ENCODE peak calls at places on chromosomes 2 and 18, in nine cellular contexts. Q is heart left ventricle, A is brain microvascular endothelial cell, X is spleen, L is endodermal cell, G is thyroid gland, B is IMR-90, I is GM23248, Y is fibroblast of lung. H is an unnamed sample.

GRCh38 chr2:7011376-7012083 is 94.3 kb downstream of the RNF144A start:
- DNase-seq in Q (no peak), A (peak), X (no peak), L (no peak), G (no peak), B (no peak), I (peak), Y (peak), H (peak)

GRCh38 chr18:9380101-9380500 is 45.5 kb downstream of the TWSG1 start:
- DNase-seq in Q (no peak), A (no peak), X (no peak), L (no peak), G (no peak), B (peak), I (peak), Y (peak), H (peak)

GRCh38 chr2:44130441-44130840 is 38.2 kb upstream of the PPM1B start:
- DNase-seq in Q (no peak), A (peak), X (no peak), L (no peak), G (no peak), B (peak), I (peak), Y (peak), H (no peak)

GRCh38 chr2:222000326-222000725 is 298.5 kb downstream of the PAX3 start:
- DNase-seq in Q (no peak), A (peak), X (no peak), L (no peak), G (no peak), B (peak), I (peak), Y (peak), H (no peak)

GRCh38 chr2:185643434-185643833 is 95.2 kb upstream of the FSIP2 start:
- DNase-seq in Q (no peak), A (no peak), X (no peak), L (no peak), G (no peak), B (no peak), I (no peak), Y (no peak), H (no peak)

GRCh38 chr2:210198326-210198725 is 26.9 kb downstream of the ACADL start:
- DNase-seq in Q (no peak), A (no peak), X (no peak), L (no peak), G (no peak), B (peak), I (peak), Y (peak), H (no peak)

GRCh38 chr2:215880970-215881369 is 132.4 kb downstream of the MREG start:
- DNase-seq in Q (no peak), A (no peak), X (no peak), L (no peak), G (no peak), B (peak), I (no peak), Y (no peak), H (no peak)

GRCh38 chr18:79200546-79201268 is 131.5 kb downstream of the ATP9B start:
- DNase-seq in Q (peak), A (no peak), X (no peak), L (peak), G (no peak), B (peak), I (peak), Y (peak), H (peak)

GRCh38 chr2:19256239-19256638 is 102.2 kb downstream of the OSR1 start:
- DNase-seq in Q (no peak), A (peak), X (no peak), L (no peak), G (no peak), B (peak), I (peak), Y (peak), H (no peak)

GRCh38 chr18:29164020-29164706 is 987.2 kb upstream of the CDH2 start:
- DNase-seq in Q (no peak), A (peak), X (no peak), L (no peak), G (no peak), B (peak), I (peak), Y (peak), H (peak)

GRCh38 chr2:35503738-35504160 is 851.8 kb upstream of the CRIM1 start:
- DNase-seq in Q (no peak), A (no peak), X (no peak), L (no peak), G (no peak), B (no peak), I (no peak), Y (no peak), H (no peak)

GRCh38 chr2:128512664-128513415 is 194.2 kb upstream of the HS6ST1 start:
- DNase-seq in Q (no peak), A (no peak), X (peak), L (no peak), G (peak), B (no peak), I (no peak), Y (peak), H (no peak)

GRCh38 chr2:123808243-123808642 is 216.8 kb upstream of the CNTNAP5 start:
- DNase-seq in Q (no peak), A (no peak), X (no peak), L (peak), G (no peak), B (no peak), I (no peak), Y (no peak), H (no peak)

GRCh38 chr2:138061961-138062360 is 97.7 kb downstream of the HNMT start:
- DNase-seq in Q (no peak), A (no peak), X (no peak), L (no peak), G (no peak), B (no peak), I (no peak), Y (no peak), H (no peak)

GRCh38 chr2:68196120-68196716 is 38.5 kb downstream of the PNO1 start:
- DNase-seq in Q (no peak), A (peak), X (no peak), L (no peak), G (no peak), B (peak), I (peak), Y (peak), H (peak)

GRCh38 chr2:129762386-129763189 is 216.9 kb upstream of the RAB6C start:
- DNase-seq in Q (no peak), A (no peak), X (no peak), L (peak), G (no peak), B (no peak), I (no peak), Y (no peak), H (no peak)

GRCh38 chr2:88281302-88282217 is 111.4 kb downstream of the THNSL2 start:
- DNase-seq in Q (no peak), A (no peak), X (no peak), L (peak), G (no peak), B (no peak), I (no peak), Y (no peak), H (no peak)

GRCh38 chr2:46574457-46575354 is 95.3 kb downstream of the TMEM247 start:
- DNase-seq in Q (no peak), A (no peak), X (no peak), L (no peak), G (no peak), B (no peak), I (peak), Y (peak), H (no peak)

GRCh38 chr2:220076734-220077133 is 449.3 kb downstream of the SLC4A3 start:
- DNase-seq in Q (peak), A (peak), X (no peak), L (peak), G (peak), B (peak), I (peak), Y (peak), H (peak)

GRCh38 chr2:15984367-15985255 is 44.3 kb downstream of the MYCN start:
- DNase-seq in Q (peak), A (no peak), X (no peak), L (peak), G (peak), B (no peak), I (no peak), Y (no peak), H (no peak)

GRCh38 chr2:16726147-16726546 is 60.5 kb upstream of the CYRIA start:
- DNase-seq in Q (no peak), A (no peak), X (no peak), L (no peak), G (no peak), B (no peak), I (peak), Y (no peak), H (no peak)

GRCh38 chr2:73418343-73418742 is 32.7 kb downstream of the ALMS1 start:
- DNase-seq in Q (peak), A (peak), X (no peak), L (no peak), G (peak), B (peak), I (peak), Y (peak), H (peak)

GRCh38 chr2:41781082-41781481 is 266.7 kb upstream of the PKDCC start:
- DNase-seq in Q (no peak), A (no peak), X (no peak), L (no peak), G (no peak), B (no peak), I (peak), Y (no peak), H (no peak)

GRCh38 chr2:12169060-12169406 is 422.6 kb downstream of the LPIN1 start:
- DNase-seq in Q (peak), A (peak), X (no peak), L (no peak), G (no peak), B (peak), I (peak), Y (peak), H (peak)

GRCh38 chr18:28174181-28174906 is 2.6 kb downstream of the CDH2 start:
- DNase-seq in Q (no peak), A (no peak), X (no peak), L (no peak), G (no peak), B (no peak), I (no peak), Y (no peak), H (peak)

GRCh38 chr2:151552287-151552686 is 142.6 kb downstream of the RIF1 start:
- DNase-seq in Q (no peak), A (no peak), X (no peak), L (no peak), G (no peak), B (no peak), I (no peak), Y (no peak), H (no peak)

GRCh38 chr2:176768185-176768584 is 444.4 kb upstream of the HNRNPA3 start:
- DNase-seq in Q (no peak), A (no peak), X (no peak), L (no peak), G (peak), B (no peak), I (no peak), Y (no peak), H (no peak)

GRCh38 chr2:119888673-119889072 is 124.2 kb upstream of the EPB41L5 start:
- DNase-seq in Q (no peak), A (peak), X (no peak), L (no peak), G (no peak), B (peak), I (peak), Y (peak), H (peak)

GRCh38 chr2:6454286-6454990 is 411.3 kb downstream of the CMPK2 start:
- DNase-seq in Q (no peak), A (no peak), X (no peak), L (no peak), G (no peak), B (no peak), I (no peak), Y (no peak), H (no peak)

GRCh38 chr18:59646228-59646945 is 50.8 kb downstream of the CCBE1 start:
- DNase-seq in Q (no peak), A (no peak), X (no peak), L (peak), G (no peak), B (no peak), I (peak), Y (peak), H (no peak)
- H3K27ac ChIP-seq in Q (no peak), A (no peak), X (no peak), L (no peak), G (no peak), B (no peak), I (no peak), Y (no peak), H (no peak)

DNA sequence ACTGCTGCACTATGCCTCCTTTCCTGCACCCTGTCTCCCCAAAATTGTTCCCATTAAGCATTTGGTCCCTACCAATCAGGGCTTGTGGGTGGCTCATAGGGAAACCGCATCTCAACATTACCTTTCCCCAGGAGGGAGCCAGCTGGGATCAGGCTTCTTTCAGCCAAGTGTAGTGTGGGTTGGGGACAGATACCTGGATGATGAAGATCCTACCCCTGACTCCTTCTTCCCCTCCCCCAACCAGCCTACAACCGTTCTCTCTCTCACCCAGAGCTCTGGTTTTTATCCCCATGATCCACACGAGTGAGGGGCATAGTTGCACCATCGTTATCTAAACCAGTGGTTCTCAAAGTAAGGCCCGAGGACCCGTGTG is 40.0 kb downstream of the ACOXL start:
- DNase-seq in Q (no peak), A (no peak), X (no peak), L (no peak), G (no peak), B (no peak), I (no peak), Y (no peak), H (no peak)
- H3K27ac ChIP-seq in Q (no peak), A (no peak), X (no peak), L (no peak), G (no peak), B (no peak), I (no peak), Y (no peak), H (no peak)

GRCh38 chr2:189633392-189633811 is 27.9 kb upstream of the ASNSD1 start:
- DNase-seq in Q (no peak), A (no peak), X (no peak), L (peak), G (peak), B (no peak), I (no peak), Y (peak), H (peak)
- H3K27ac ChIP-seq in Q (no peak), A (no peak), X (no peak), L (no peak), G (no peak), B (no peak), I (no peak), Y (no peak), H (no peak)

DNA sequence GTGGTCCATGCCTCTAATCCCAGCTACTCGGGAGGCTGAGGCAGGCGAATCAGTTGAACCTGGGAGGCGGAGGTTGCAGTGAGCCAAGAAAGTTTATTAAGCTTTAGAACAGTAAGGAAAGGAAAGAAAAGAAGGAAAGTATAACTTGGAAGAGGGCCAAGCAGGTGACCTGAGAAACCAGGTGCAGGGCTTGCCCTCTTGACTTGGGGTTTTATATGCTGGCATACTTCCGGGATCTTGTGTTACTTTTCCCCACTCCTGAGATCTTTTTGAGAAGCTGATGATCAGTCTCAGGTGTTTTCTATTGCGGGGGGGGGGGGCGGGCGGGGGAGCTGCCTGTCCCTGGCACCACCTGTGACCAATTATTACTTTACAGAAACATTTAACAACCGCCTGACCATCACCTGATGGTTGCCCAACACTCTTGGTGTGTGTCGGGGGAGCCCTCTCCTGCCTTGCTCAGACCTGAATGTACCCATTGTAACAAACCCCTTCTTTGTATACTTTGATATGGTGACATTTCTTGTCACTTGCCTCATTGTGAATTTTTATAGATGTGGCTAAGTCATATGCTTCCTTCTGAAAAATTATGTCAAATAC is 6.9 kb upstream of the CASP10 start:
- DNase-seq in Q (no peak), A (no peak), X (no peak), L (no peak), G (peak), B (no peak), I (no peak), Y (no peak), H (no peak)
- H3K27ac ChIP-seq in Q (no peak), A (no peak), X (no peak), L (no peak), G (no peak), B (no peak), I (no peak), Y (no peak), H (no peak)

GRCh38 chr2:3535467-3535793 is 16.1 kb upstream of the ADI1 start:
- DNase-seq in Q (no peak), A (no peak), X (no peak), L (peak), G (no peak), B (no peak), I (no peak), Y (no peak), H (no peak)

GRCh38 chr2:3535794-3536681 is 16.7 kb upstream of the ADI1 start:
- DNase-seq in Q (peak), A (peak), X (peak), L (peak), G (peak), B (peak), I (peak), Y (peak), H (peak)

GRCh38 chr2:3534251-3534814 is 15.0 kb upstream of the ADI1 start:
- DNase-seq in Q (no peak), A (no peak), X (no peak), L (no peak), G (no peak), B (no peak), I (no peak), Y (no peak), H (no peak)

GRCh38 chr2:3539836-3540235 is 18.3 kb downstream of the RNASEH1 start:
- DNase-seq in Q (no peak), A (no peak), X (no peak), L (peak), G (no peak), B (no peak), I (no peak), Y (no peak), H (no peak)

GRCh38 chr2:3536682-3537632 is 17.6 kb upstream of the ADI1 start:
- DNase-seq in Q (peak), A (peak), X (peak), L (peak), G (no peak), B (peak), I (peak), Y (peak), H (no peak)
- H3K27ac ChIP-seq in Q (peak), A (peak), X (peak), L (peak), G (peak), B (peak), I (peak), Y (peak), H (peak)

GRCh38 chr2:37698931-37699481 is 27.6 kb upstream of the CDC42EP3 start:
- DNase-seq in Q (no peak), A (peak), X (no peak), L (no peak), G (no peak), B (peak), I (peak), Y (no peak), H (no peak)
- H3K27ac ChIP-seq in Q (no peak), A (peak), X (no peak), L (no peak), G (no peak), B (peak), I (peak), Y (no peak), H (no peak)

H was measured in cardiac muscle cell.